ENCODE peak calls at places on chromosomes 13 and 19, in nine cellular contexts. One of them, this sample, is unnamed.

GRCh38 chr19:54415208-54415900 is at the start of gene TTYH1:
- DNase-seq in NCI-H774: no peak
- DNase-seq in SW 1271: no peak
- DNase-seq in small intestine: no peak
- DNase-seq in C1 segment of cervical spinal cord: peak
- DNase-seq in GM23338: peak
- DNase-seq in HT-29: no peak
- DNase-seq in astrocyte of the spinal cord: no peak
- DNase-seq in non-pigmented ciliary epithelial cell: no peak
- DNase-seq in this sample: no peak

GRCh38 chr19:41699231-41699967 is 9.0 kb upstream of the CEACAM5 start:
- DNase-seq in NCI-H774: no peak
- DNase-seq in SW 1271: no peak
- DNase-seq in small intestine: no peak
- DNase-seq in C1 segment of cervical spinal cord: no peak
- DNase-seq in GM23338: no peak
- DNase-seq in HT-29: no peak
- DNase-seq in astrocyte of the spinal cord: no peak
- DNase-seq in non-pigmented ciliary epithelial cell: no peak
- DNase-seq in this sample: no peak

GRCh38 chr19:43476606-43477005 is 11.2 kb upstream of the LYPD3 start:
- DNase-seq in NCI-H774: no peak
- DNase-seq in SW 1271: peak
- DNase-seq in small intestine: no peak
- DNase-seq in C1 segment of cervical spinal cord: no peak
- DNase-seq in GM23338: no peak
- DNase-seq in HT-29: no peak
- DNase-seq in astrocyte of the spinal cord: peak
- DNase-seq in non-pigmented ciliary epithelial cell: no peak
- DNase-seq in this sample: no peak

GRCh38 chr19:41531438-41532311 is 44.3 kb upstream of the CEACAM21 start:
- DNase-seq in NCI-H774: no peak
- DNase-seq in SW 1271: no peak
- DNase-seq in small intestine: peak
- DNase-seq in C1 segment of cervical spinal cord: peak
- DNase-seq in GM23338: no peak
- DNase-seq in HT-29: peak
- DNase-seq in astrocyte of the spinal cord: peak
- DNase-seq in non-pigmented ciliary epithelial cell: peak
- DNase-seq in this sample: peak

GRCh38 chr13:36359301-36359950 is 13.2 kb upstream of the SPART start:
- DNase-seq in NCI-H774: no peak
- DNase-seq in SW 1271: no peak
- DNase-seq in small intestine: no peak
- DNase-seq in C1 segment of cervical spinal cord: no peak
- DNase-seq in GM23338: no peak
- DNase-seq in HT-29: no peak
- DNase-seq in astrocyte of the spinal cord: no peak
- DNase-seq in non-pigmented ciliary epithelial cell: no peak
- DNase-seq in this sample: no peak

GRCh38 chr13:32537580-32538233 is 888 bp downstream of the N4BP2L2 start:
- DNase-seq in NCI-H774: no peak
- DNase-seq in SW 1271: peak
- DNase-seq in small intestine: peak
- DNase-seq in C1 segment of cervical spinal cord: peak
- DNase-seq in GM23338: peak
- DNase-seq in HT-29: peak
- DNase-seq in astrocyte of the spinal cord: peak
- DNase-seq in non-pigmented ciliary epithelial cell: no peak
- DNase-seq in this sample: no peak

GRCh38 chr13:105936816-105937215 is 598.6 kb downstream of the EFNB2 start:
- DNase-seq in NCI-H774: no peak
- DNase-seq in SW 1271: no peak
- DNase-seq in small intestine: no peak
- DNase-seq in C1 segment of cervical spinal cord: no peak
- DNase-seq in GM23338: no peak
- DNase-seq in HT-29: no peak
- DNase-seq in astrocyte of the spinal cord: peak
- DNase-seq in non-pigmented ciliary epithelial cell: no peak
- DNase-seq in this sample: no peak

GRCh38 chr13:102555914-102556553 is 40.8 kb upstream of the TPP2 start:
- DNase-seq in NCI-H774: peak
- DNase-seq in SW 1271: no peak
- DNase-seq in small intestine: peak
- DNase-seq in C1 segment of cervical spinal cord: no peak
- DNase-seq in GM23338: peak
- DNase-seq in HT-29: peak
- DNase-seq in astrocyte of the spinal cord: peak
- DNase-seq in non-pigmented ciliary epithelial cell: peak
- DNase-seq in this sample: peak

GRCh38 chr19:12946092-12946845 is 607 bp downstream of the RAD23A start:
- DNase-seq in NCI-H774: peak
- DNase-seq in SW 1271: peak
- DNase-seq in small intestine: peak
- DNase-seq in C1 segment of cervical spinal cord: peak
- DNase-seq in GM23338: peak
- DNase-seq in HT-29: peak
- DNase-seq in astrocyte of the spinal cord: peak
- DNase-seq in non-pigmented ciliary epithelial cell: peak
- DNase-seq in this sample: peak

GRCh38 chr13:30340367-30341184 is 33.2 kb upstream of the KATNAL1 start:
- DNase-seq in NCI-H774: no peak
- DNase-seq in SW 1271: no peak
- DNase-seq in small intestine: no peak
- DNase-seq in C1 segment of cervical spinal cord: peak
- DNase-seq in GM23338: no peak
- DNase-seq in HT-29: no peak
- DNase-seq in astrocyte of the spinal cord: peak
- DNase-seq in non-pigmented ciliary epithelial cell: peak
- DNase-seq in this sample: peak

GRCh38 chr19:13544423-13544822 is 38.1 kb upstream of the CACNA1A start:
- DNase-seq in NCI-H774: no peak
- DNase-seq in SW 1271: no peak
- DNase-seq in small intestine: no peak
- DNase-seq in C1 segment of cervical spinal cord: no peak
- DNase-seq in GM23338: no peak
- DNase-seq in HT-29: no peak
- DNase-seq in astrocyte of the spinal cord: no peak
- DNase-seq in non-pigmented ciliary epithelial cell: no peak
- DNase-seq in this sample: no peak

GRCh38 chr19:13401388-13401787 is 104.9 kb downstream of the CACNA1A start:
- DNase-seq in NCI-H774: no peak
- DNase-seq in SW 1271: no peak
- DNase-seq in small intestine: peak
- DNase-seq in C1 segment of cervical spinal cord: no peak
- DNase-seq in GM23338: peak
- DNase-seq in HT-29: peak
- DNase-seq in astrocyte of the spinal cord: peak
- DNase-seq in non-pigmented ciliary epithelial cell: no peak
- DNase-seq in this sample: peak

GRCh38 chr13:41458939-41459753 is 1.8 kb downstream of the RGCC start:
- DNase-seq in NCI-H774: no peak
- DNase-seq in SW 1271: peak
- DNase-seq in small intestine: peak
- DNase-seq in C1 segment of cervical spinal cord: peak
- DNase-seq in GM23338: peak
- DNase-seq in HT-29: peak
- DNase-seq in astrocyte of the spinal cord: peak
- DNase-seq in non-pigmented ciliary epithelial cell: no peak
- DNase-seq in this sample: peak

GRCh38 chr19:41114132-41114531 is at the start of gene CYP2F1:
- DNase-seq in NCI-H774: no peak
- DNase-seq in SW 1271: no peak
- DNase-seq in small intestine: no peak
- DNase-seq in C1 segment of cervical spinal cord: no peak
- DNase-seq in GM23338: no peak
- DNase-seq in HT-29: no peak
- DNase-seq in astrocyte of the spinal cord: no peak
- DNase-seq in non-pigmented ciliary epithelial cell: no peak
- DNase-seq in this sample: no peak

GRCh38 chr19:55186080-55186479 is 6.0 kb upstream of the SYT5 start:
- DNase-seq in NCI-H774: no peak
- DNase-seq in SW 1271: no peak
- DNase-seq in small intestine: no peak
- DNase-seq in C1 segment of cervical spinal cord: no peak
- DNase-seq in GM23338: no peak
- DNase-seq in HT-29: no peak
- DNase-seq in astrocyte of the spinal cord: no peak
- DNase-seq in non-pigmented ciliary epithelial cell: no peak
- DNase-seq in this sample: no peak

GRCh38 chr13:107835339-107836018 is 379.9 kb downstream of the LIG4 start:
- DNase-seq in NCI-H774: no peak
- DNase-seq in SW 1271: no peak
- DNase-seq in small intestine: no peak
- DNase-seq in C1 segment of cervical spinal cord: no peak
- DNase-seq in GM23338: no peak
- DNase-seq in HT-29: peak
- DNase-seq in astrocyte of the spinal cord: peak
- DNase-seq in non-pigmented ciliary epithelial cell: peak
- DNase-seq in this sample: no peak

GRCh38 chr13:50684366-50684765 is 159.1 kb downstream of the DLEU7 start:
- DNase-seq in NCI-H774: no peak
- DNase-seq in SW 1271: no peak
- DNase-seq in small intestine: peak
- DNase-seq in C1 segment of cervical spinal cord: peak
- DNase-seq in GM23338: no peak
- DNase-seq in HT-29: no peak
- DNase-seq in astrocyte of the spinal cord: no peak
- DNase-seq in non-pigmented ciliary epithelial cell: no peak
- DNase-seq in this sample: peak

GRCh38 chr13:23472189-23472588 is 38.7 kb upstream of the SACS start:
- DNase-seq in NCI-H774: no peak
- DNase-seq in SW 1271: no peak
- DNase-seq in small intestine: no peak
- DNase-seq in C1 segment of cervical spinal cord: no peak
- DNase-seq in GM23338: no peak
- DNase-seq in HT-29: no peak
- DNase-seq in astrocyte of the spinal cord: no peak
- DNase-seq in non-pigmented ciliary epithelial cell: no peak
- DNase-seq in this sample: no peak

GRCh38 chr13:90519157-90519556 is 828.3 kb upstream of the MIR17HG start:
- DNase-seq in NCI-H774: no peak
- DNase-seq in SW 1271: no peak
- DNase-seq in small intestine: no peak
- DNase-seq in C1 segment of cervical spinal cord: no peak
- DNase-seq in GM23338: no peak
- DNase-seq in HT-29: no peak
- DNase-seq in astrocyte of the spinal cord: no peak
- DNase-seq in non-pigmented ciliary epithelial cell: no peak
- DNase-seq in this sample: no peak

GRCh38 chr19:35721374-35721773 is 3.6 kb downstream of the KMT2B start:
- DNase-seq in NCI-H774: no peak
- DNase-seq in SW 1271: no peak
- DNase-seq in small intestine: no peak
- DNase-seq in C1 segment of cervical spinal cord: no peak
- DNase-seq in GM23338: no peak
- DNase-seq in HT-29: no peak
- DNase-seq in astrocyte of the spinal cord: no peak
- DNase-seq in non-pigmented ciliary epithelial cell: no peak
- DNase-seq in this sample: no peak

This sample was measured in KBM-7.